ENCODE peak calls at places on chromosomes 11 and 22, in seven cellular contexts. T is OCI-LY7, U is MM.1S, K is hepatocyte, H is GM23248, A is HCT116, N is GM23338. C is an unnamed sample.
A peak's percentile ranks its signal among the peaks of the same experiment; 100 is the strongest.

GRCh38 chr11:121416909-121417567 is 35.1 kb upstream of the SORL1 start:
- DNase-seq in A (no peak), T (peak; percentile 41), U (no peak), K (peak; percentile 71), N (no peak), H (peak; percentile 91), C (peak; percentile 90)

GRCh38 chr22:28440517-28441366 is 238.9 kb downstream of the TTC28 start:
- DNase-seq in U (no peak), A (no peak), H (peak; percentile 67), N (no peak), K (no peak), T (no peak), C (no peak)

GRCh38 chr22:46057762-46058420 is 80.9 kb upstream of the WNT7B start:
- DNase-seq in A (no peak), U (peak; percentile 89), N (no peak), K (no peak), H (peak; percentile 85), T (peak; percentile 89), C (no peak)

GRCh38 chr11:20113147-20113435 is 47.2 kb downstream of the DBX1 start:
- DNase-seq in U (no peak), T (no peak), N (no peak), A (no peak), H (no peak), K (no peak), C (no peak)

GRCh38 chr11:45815747-45816146 is 10.8 kb downstream of the SLC35C1 start:
- DNase-seq in A (no peak), U (no peak), T (no peak), K (no peak), H (peak; percentile 46), N (peak; percentile 62), C (peak; percentile 41)

GRCh38 chr11:93028959-93029536 is 59.6 kb downstream of the MTNR1B start:
- DNase-seq in K (no peak), U (peak; percentile 46), T (no peak), H (no peak), N (no peak), A (no peak), C (no peak)

GRCh38 chr22:42301072-42301741 is 30.8 kb upstream of the TCF20 start:
- DNase-seq in H (no peak), A (no peak), T (no peak), K (no peak), U (no peak), N (no peak), C (no peak)

GRCh38 chr22:45925811-45926351 is 51.1 kb downstream of the WNT7B start:
- DNase-seq in K (no peak), H (no peak), N (no peak), A (no peak), U (no peak), T (no peak), C (no peak)

GRCh38 chr11:46141597-46141996 is 20.3 kb upstream of the PHF21A start:
- DNase-seq in N (no peak), T (no peak), A (no peak), U (no peak), H (no peak), K (no peak), C (no peak)

GRCh38 chr11:64357904-64358535 is 942 bp upstream of the RPS6KA4 start:
- DNase-seq in N (no peak), H (peak; percentile 37), T (no peak), A (no peak), K (peak; percentile 73), U (no peak), C (peak; percentile 95)

GRCh38 chr11:70815485-70815832 is 417.1 kb downstream of the CTTN start:
- DNase-seq in T (no peak), H (no peak), A (no peak), U (no peak), N (no peak), K (no peak), C (no peak)

GRCh38 chr11:68141247-68142027 is 20.2 kb upstream of the CHKA start:
- DNase-seq in N (no peak), T (no peak), H (no peak), A (no peak), U (no peak), K (no peak), C (no peak)

GRCh38 chr11:105100976-105101630 is 38.5 kb downstream of the CARD18 start:
- DNase-seq in H (no peak), T (no peak), A (no peak), K (no peak), U (peak; percentile 65), N (no peak), C (no peak)

GRCh38 chr11:59754494-59754858 is 700 bp upstream of the STX3 start:
- DNase-seq in T (peak; percentile 59), N (peak; percentile 17), U (peak; percentile 47), A (no peak), K (peak; percentile 43), H (peak; percentile 46), C (peak; percentile 21)

GRCh38 chr22:45008853-45009751 is 703 bp downstream of the PHF21B start:
- DNase-seq in A (no peak), N (peak; percentile 39), H (peak; percentile 32), T (peak; percentile 21), U (no peak), K (peak; percentile 32), C (no peak)

GRCh38 chr11:57288771-57289579 is 35.8 kb downstream of the TNKS1BP1 start:
- DNase-seq in H (peak; percentile 97), K (no peak), T (no peak), U (no peak), A (no peak), N (peak; percentile 45), C (no peak)

GRCh38 chr11:64206457-64207246 is at the start of gene FERMT3:
- DNase-seq in K (no peak), A (no peak), U (peak; percentile 46), T (peak; percentile 90), N (no peak), H (no peak), C (no peak)

GRCh38 chr11:125998267-125998666 is 52.4 kb downstream of the VSIG10L2 start:
- DNase-seq in K (no peak), N (no peak), U (no peak), T (no peak), A (no peak), H (no peak), C (no peak)
- H3K9me2 ChIP-seq in K (no peaks in the 10 kb centered on the region), N (no peaks in the 10 kb centered on the region), U (no peaks in the 10 kb centered on the region), T (no peaks in the 10 kb centered on the region), A (peaks cover 2% of the 10 kb centered on the region), H (no peaks in the 10 kb centered on the region), C (no peaks in the 10 kb centered on the region)

GRCh38 chr11:43784301-43784700 is 96.3 kb upstream of the ALKBH3 start:
- DNase-seq in U (no peak), A (no peak), T (no peak), K (no peak), H (no peak), N (no peak), C (no peak)

GRCh38 chr11:43786016-43786415 is 94.6 kb upstream of the ALKBH3 start:
- DNase-seq in K (no peak), A (no peak), N (no peak), H (no peak), T (no peak), U (no peak), C (no peak)

GRCh38 chr11:43788394-43788793 is 92.2 kb upstream of the ALKBH3 start:
- DNase-seq in T (peak; percentile 79), N (no peak), K (peak; percentile 28), A (no peak), H (no peak), U (no peak), C (no peak)

GRCh38 chr11:43787823-43788222 is 92.8 kb upstream of the ALKBH3 start:
- DNase-seq in T (no peak), N (no peak), A (no peak), U (no peak), H (no peak), K (no peak), C (no peak)

DNA sequence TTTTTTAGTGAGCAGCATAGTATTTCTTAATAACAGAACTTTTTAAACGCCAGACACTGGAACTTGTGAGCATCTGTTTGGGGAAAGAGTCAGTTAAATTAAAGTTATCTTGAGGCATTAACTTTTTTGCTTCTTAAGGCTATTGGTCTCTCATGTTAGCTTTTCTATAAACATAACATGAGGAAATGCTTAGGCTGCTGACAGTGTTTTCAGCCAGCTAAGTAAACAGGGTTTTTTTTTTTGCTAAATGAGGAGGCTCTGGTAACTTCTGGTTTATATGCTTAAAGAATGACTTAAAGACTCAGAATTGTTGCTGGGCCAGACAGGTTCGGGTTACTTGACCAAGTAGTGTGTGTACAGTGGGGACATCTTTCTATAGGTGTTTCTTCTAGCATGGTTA is 95.8 kb upstream of the ALKBH3 start:
- DNase-seq in N (no peak), H (no peak), A (no peak), T (no peak), K (no peak), U (no peak), C (no peak)
- H3K9me2 ChIP-seq in N (no peaks in the 10 kb centered on the region), H (no peaks in the 10 kb centered on the region), A (no peaks in the 10 kb centered on the region), T (no peaks in the 10 kb centered on the region), K (no peaks in the 10 kb centered on the region), U (no peaks in the 10 kb centered on the region), C (no peaks in the 10 kb centered on the region)

DNA sequence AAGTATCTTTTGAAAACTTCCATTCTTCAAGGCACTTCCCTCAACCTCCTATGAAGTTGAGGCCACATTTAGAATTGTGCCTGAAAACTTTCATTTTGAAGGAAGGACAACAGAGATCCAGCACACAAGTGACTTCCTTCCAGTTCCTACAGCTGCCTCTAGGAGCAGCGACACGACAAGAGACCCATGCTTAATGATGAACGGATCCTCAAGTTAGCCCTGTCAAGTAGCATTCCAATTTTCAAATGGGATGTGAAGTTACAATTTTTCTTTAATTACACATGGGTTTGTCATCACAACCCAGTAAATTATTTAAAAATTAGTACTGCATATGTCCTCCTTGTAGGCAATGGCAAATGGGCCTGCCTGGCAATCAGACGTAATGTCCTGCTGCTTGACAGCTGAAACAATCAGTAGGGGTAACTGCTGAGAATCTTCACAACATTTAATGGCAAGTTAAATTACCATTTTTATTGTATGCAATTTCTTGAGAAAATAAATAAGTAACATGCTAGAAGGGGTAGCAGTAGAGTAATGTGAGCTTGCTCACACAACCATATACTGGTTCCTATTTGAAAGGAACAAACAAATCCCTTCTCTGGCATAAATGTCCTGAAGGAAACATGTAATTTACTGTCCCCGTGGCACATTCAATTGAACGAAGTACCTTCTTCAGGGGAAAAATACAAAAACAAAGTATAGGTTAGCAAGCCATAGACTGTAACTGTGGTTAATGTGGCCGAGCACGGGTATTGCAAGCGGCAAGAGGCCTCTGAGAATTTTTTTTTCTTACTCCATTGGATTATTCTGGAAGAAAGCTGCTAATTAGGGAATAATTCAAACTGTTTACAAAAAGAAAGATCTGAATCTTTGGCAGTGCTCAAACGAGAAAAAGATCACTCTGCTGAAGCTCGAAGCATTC is 288.3 kb downstream of the CADM1 start:
- DNase-seq in T (peak; percentile 41), A (no peak), K (peak; percentile 11), H (peak; percentile 19), U (no peak), N (peak; percentile 75), C (no peak)
- H3K9me2 ChIP-seq in T (no peaks in the 10 kb centered on the region), A (no peaks in the 10 kb centered on the region), K (no peaks in the 10 kb centered on the region), H (no peaks in the 10 kb centered on the region), U (no peaks in the 10 kb centered on the region), N (no peaks in the 10 kb centered on the region), C (no peaks in the 10 kb centered on the region)

DNA sequence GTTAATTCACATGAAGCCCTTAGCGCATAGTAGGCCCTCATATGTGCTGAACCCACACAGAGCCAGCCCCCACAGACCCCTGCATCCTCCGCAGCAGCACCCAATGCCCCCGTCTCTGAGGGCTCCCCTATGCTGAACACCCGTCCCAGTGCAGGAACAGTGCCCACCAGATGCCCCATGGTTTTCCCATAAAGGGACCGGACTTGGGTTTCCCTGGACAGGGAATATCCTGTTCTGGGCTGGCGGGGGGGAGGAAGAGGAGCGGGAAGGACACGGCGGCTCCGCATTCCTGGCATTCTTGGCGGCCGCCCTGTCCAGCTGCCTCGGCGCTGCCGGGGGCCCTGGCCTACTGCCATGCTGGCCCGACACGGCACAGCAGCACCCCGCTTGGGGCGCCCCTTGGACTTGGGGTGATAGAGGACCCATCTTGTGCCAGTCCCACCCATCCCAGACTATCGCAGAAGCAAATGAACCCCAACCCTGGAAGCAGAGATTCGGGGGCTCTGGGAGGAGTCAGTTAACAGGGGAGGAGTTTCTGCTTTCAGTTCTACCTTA is 23.7 kb upstream of the CBX7 start:
- DNase-seq in U (no peak), A (no peak), H (peak; percentile 68), T (no peak), K (peak; percentile 58), N (peak; percentile 92), C (peak; percentile 89)
- H3K9me2 ChIP-seq in U (no peaks in the 10 kb centered on the region), A (no peaks in the 10 kb centered on the region), H (no peaks in the 10 kb centered on the region), T (no peaks in the 10 kb centered on the region), K (no peaks in the 10 kb centered on the region), N (no peaks in the 10 kb centered on the region), C (no peaks in the 10 kb centered on the region)